ENCODE peak calls at places on chromosomes 13 and 19, in nine cellular contexts. T is effector CD4-positive, alpha-beta T cell; K is NCI-H1092 treated with DMSO at 0.1 percent for 48 hours; M is heart right ventricle; N is activated CD4-positive, alpha-beta T cell treated with anti-CD3 and anti-CD28 coated beads, Interleukin-2, amount 50 U/mL, for 4 hours; A is pancreas; U is T-cell; O is GM10248; I is cardiac muscle cell. B is an unnamed sample.

GRCh38 chr19:4431808-4432674 is 25.6 kb downstream of the UBXN6 start:
- DNase-seq in A (no peak), O (peak), K (no peak), T (no peak), N (no peak), I (no peak), M (no peak), U (no peak), B (no peak)

GRCh38 chr13:77907653-77908341 is 10.8 kb downstream of the EDNRB start:
- DNase-seq in K (no peak), M (peak), N (no peak), U (no peak), O (no peak), I (no peak), T (no peak), A (no peak), B (no peak)

GRCh38 chr13:40169476-40169875 is 497.0 kb downstream of the FOXO1 start:
- DNase-seq in I (no peak), K (no peak), U (no peak), T (no peak), A (no peak), O (no peak), N (no peak), M (no peak), B (no peak)

GRCh38 chr13:35484384-35484783 is 7.9 kb upstream of the MAB21L1 start:
- DNase-seq in A (no peak), O (no peak), T (no peak), K (no peak), M (no peak), I (no peak), U (no peak), N (no peak), B (no peak)

GRCh38 chr13:33611016-33611805 is 206.7 kb upstream of the RFC3 start:
- DNase-seq in T (no peak), N (no peak), I (no peak), K (peak), O (no peak), A (peak), M (peak), U (no peak), B (no peak)

GRCh38 chr13:53821632-53822031 is 793.0 kb downstream of the OLFM4 start:
- DNase-seq in K (no peak), I (no peak), N (no peak), M (no peak), A (no peak), T (no peak), U (no peak), O (no peak), B (peak)

GRCh38 chr19:18426416-18426767 is 7.2 kb downstream of the SSBP4 start:
- DNase-seq in A (no peak), K (no peak), U (no peak), I (no peak), N (no peak), T (no peak), M (no peak), O (no peak), B (no peak)

GRCh38 chr19:10617409-10618121 is 7.8 kb upstream of the SLC44A2 start:
- DNase-seq in A (no peak), N (no peak), U (no peak), M (no peak), O (no peak), T (no peak), I (no peak), K (no peak), B (peak)

GRCh38 chr19:27780367-27781065 is 1432.4 kb downstream of the UQCRFS1 start:
- DNase-seq in N (no peak), K (no peak), O (no peak), I (no peak), U (no peak), A (no peak), T (no peak), M (no peak), B (no peak)

GRCh38 chr13:78593652-78594494 is 9.5 kb downstream of the POU4F1 start:
- DNase-seq in N (no peak), T (no peak), U (no peak), A (no peak), M (no peak), K (peak), I (no peak), O (no peak), B (no peak)

GRCh38 chr13:33272531-33273124 is 12.9 kb downstream of the STARD13 start:
- DNase-seq in T (no peak), U (no peak), K (no peak), M (no peak), N (no peak), O (no peak), A (peak), I (no peak), B (peak)

GRCh38 chr13:22311734-22312404 is 641.0 kb downstream of the FGF9 start:
- DNase-seq in U (no peak), K (no peak), O (no peak), N (no peak), T (no peak), M (peak), A (no peak), I (no peak), B (no peak)

GRCh38 chr19:10013834-10014618 is 743 bp downstream of the RDH8 start:
- DNase-seq in O (no peak), N (no peak), A (no peak), T (no peak), I (no peak), K (no peak), U (no peak), M (no peak), B (peak)

GRCh38 chr19:13838071-13838942 is 38.6 kb upstream of the NANOS3 start:
- DNase-seq in T (no peak), N (no peak), O (no peak), K (no peak), U (no peak), A (no peak), I (no peak), M (no peak), B (no peak)

GRCh38 chr19:35132254-35132653 is 2.6 kb downstream of the LGI4 start:
- DNase-seq in N (no peak), I (no peak), U (no peak), T (no peak), A (no peak), M (no peak), K (no peak), O (no peak), B (no peak)